ENCODE peak calls at places on chromosomes 6 and 20, in six cellular contexts. N is A549, W is spleen, T is IMR-90, X is ascending aorta, G is hepatocyte. J is an unnamed sample.

GRCh38 chr20:41213150-41213820 is 75.9 kb downstream of the PLCG1 start:
- DNase-seq in N (no peak), W (no peak), T (peak; percentile 48), X (no peak), G (no peak), J (no peak)

GRCh38 chr6:41784581-41785171 is 2.8 kb upstream of the TOMM6 start:
- DNase-seq in N (no peak), W (no peak), T (no peak), X (no peak), G (no peak), J (peak; percentile 49)

GRCh38 chr6:144296973-144297372 is 11.8 kb downstream of the UTRN start:
- DNase-seq in N (no peak), W (no peak), T (no peak), X (no peak), G (no peak), J (no peak)

GRCh38 chr6:30542915-30543314 is 13.4 kb downstream of the GNL1 start:
- DNase-seq in N (no peak), W (no peak), T (peak; percentile 63), X (peak; percentile 45), G (no peak), J (peak; percentile 13)

GRCh38 chr20:48722002-48722731 is 105.6 kb downstream of the PREX1 start:
- DNase-seq in N (no peak), W (peak; percentile 83), T (peak; percentile 32), X (peak; percentile 93), G (no peak), J (peak; percentile 92)

GRCh38 chr6:64904616-64905015 is 802.4 kb downstream of the EYS start:
- DNase-seq in N (no peak), W (no peak), T (no peak), X (no peak), G (no peak), J (no peak)

GRCh38 chr6:166006593-166007301 is 160.9 kb downstream of the TBXT start:
- DNase-seq in N (peak; percentile 88), W (no peak), T (peak; percentile 89), X (no peak), G (no peak), J (peak; percentile 31)

GRCh38 chr20:11958852-11959251 is 41.2 kb downstream of the BTBD3 start:
- DNase-seq in N (no peak), W (no peak), T (no peak), X (no peak), G (no peak), J (peak; percentile 41)

GRCh38 chr20:59032023-59032712 is at the start of gene ATP5F1E:
- DNase-seq in N (peak; percentile 94), W (peak; percentile 98), T (peak; percentile 89), X (peak; percentile 98), G (peak; percentile 98), J (peak; percentile 97)

GRCh38 chr20:59033616-59034165 is 1.6 kb upstream of the ATP5F1E start:
- DNase-seq in N (no peak), W (no peak), T (no peak), X (no peak), G (no peak), J (no peak)

GRCh38 chr20:59031326-59032022 is 661 bp downstream of the ATP5F1E start:
- DNase-seq in N (no peak), W (no peak), T (no peak), X (no peak), G (no peak), J (peak; percentile 10)

GRCh38 chr20:59033093-59033492 is 958 bp upstream of the ATP5F1E start:
- DNase-seq in N (no peak), W (no peak), T (no peak), X (no peak), G (no peak), J (no peak)

DNA sequence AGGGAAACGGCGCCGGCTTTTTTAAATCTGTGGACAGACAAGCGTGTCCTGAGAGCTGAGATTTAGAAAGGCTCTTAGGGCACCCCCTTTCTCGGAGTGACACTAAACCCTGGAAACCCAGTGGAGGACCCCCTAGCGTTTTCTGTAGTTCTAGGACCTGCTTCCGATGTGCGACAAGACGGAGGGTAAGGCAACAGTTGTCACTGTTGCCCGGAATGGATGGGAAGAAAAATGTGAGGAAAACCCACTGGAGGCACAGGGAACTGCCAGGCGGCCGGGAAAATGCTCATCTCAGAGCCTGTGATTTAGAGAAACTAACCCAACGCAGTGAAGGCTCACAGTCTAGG is 551 bp upstream of the ATP5F1E start:
- DNase-seq in N (no peak), W (no peak), T (peak; percentile 27), X (no peak), G (peak; percentile 62), J (peak; percentile 42)
- H3K4me1 ChIP-seq in N (peaks cover 37% of the 10 kb centered on the region), W (peaks cover 31% of the 10 kb centered on the region), T (peaks cover 6% of the 10 kb centered on the region), X (no peaks in the 10 kb centered on the region), G (peaks cover 27% of the 10 kb centered on the region), J (peaks cover 24% of the 10 kb centered on the region)

DNA sequence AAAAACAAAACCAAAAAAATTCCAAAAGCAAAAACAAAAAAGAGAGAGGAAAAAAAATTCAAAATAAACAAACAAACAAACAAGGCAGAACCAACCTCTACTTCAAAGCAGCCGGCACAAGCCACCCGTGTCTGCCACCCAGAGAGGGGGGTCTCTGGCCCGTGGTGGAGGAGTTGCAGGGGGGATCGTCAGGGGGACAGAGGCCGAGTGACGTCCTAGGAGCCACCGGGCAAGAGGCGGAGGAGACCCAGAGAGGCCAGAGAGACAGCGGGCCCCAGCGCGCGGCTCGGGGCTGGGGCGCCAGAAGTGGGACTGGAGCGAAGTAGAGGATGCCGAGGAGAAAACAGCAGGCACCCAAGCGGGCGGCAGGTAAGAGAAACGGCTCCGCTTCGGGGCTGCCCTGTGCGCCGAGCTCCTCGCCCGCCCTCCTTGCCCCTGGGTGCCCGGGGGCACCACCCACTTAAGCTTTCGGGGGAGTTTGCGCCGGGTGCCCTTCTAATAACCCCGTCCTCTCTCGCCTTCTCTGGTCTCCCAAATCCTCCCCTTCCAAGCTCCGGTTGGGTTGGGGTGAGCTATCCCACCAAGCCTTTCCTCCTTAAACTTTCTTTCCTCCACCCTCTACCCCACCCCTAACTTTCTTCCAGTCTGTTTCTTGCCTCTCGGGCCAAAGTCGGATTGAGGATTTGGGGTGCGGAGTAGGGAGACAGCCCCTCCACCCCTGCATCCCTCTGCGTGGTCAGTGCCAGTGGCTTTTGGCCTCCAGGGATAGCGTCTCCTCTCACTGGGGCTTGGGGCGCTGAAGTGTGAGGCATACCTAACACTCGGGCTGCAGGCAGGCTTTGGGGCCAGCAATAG is 1.0 kb downstream of the TSHZ2 start:
- DNase-seq in N (no peak), W (no peak), T (no peak), X (no peak), G (peak; percentile 40), J (peak; percentile 12)
- H3K4me3 ChIP-seq in N (peak overlapping the region; percentile 44), W (peak overlapping the region; percentile 39), T (peak overlapping the region; percentile 21), X (peak overlapping the region; percentile 44), G (peak overlapping the region; percentile 80), J (peak overlapping the region; percentile 93)

DNA sequence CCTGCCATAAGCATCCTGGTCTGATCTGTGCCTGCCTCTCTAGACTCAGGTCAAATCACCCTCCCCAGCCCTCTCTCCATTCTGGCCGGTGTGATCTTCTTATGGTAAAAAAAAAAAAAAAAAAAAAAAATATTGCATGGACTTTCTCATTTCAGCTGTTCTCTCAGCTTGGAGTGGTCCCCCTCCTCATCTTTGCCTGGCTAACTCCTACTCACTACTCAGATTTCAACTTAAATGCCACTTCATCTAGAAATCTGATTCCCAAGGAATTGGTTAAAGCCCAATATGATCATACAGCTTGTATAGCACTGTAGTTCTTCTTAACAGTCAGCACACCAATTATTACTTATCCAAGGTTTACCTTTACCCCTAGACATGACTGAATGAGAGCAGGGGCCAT is 105.9 kb upstream of the CARMIL1 start:
- DNase-seq in N (no peak), W (no peak), T (peak; percentile 27), X (no peak), G (no peak), J (no peak)
- TF ChIP-seq CTCF in N (no peak), W (no peak), T (no peak), X (no peak), G (no peak), J (no peak)

DNA sequence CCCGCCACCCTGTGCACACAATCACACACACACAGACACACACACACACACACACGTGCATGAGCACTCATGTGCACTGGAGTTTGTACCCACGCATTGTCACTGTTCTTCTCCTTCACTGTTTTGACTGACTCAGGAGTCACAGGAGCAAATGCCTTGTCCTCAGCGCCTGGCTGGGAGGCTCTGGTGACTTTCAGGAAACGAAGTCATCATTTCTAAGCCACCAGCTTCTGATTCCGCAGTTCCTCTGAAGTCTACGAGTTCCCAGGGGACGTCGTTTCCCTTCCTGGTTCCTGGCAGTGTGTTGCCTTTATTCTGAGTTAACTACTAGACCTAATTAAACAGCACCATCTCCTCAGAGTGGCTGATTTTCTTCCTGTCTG is 82.1 kb upstream of the PMEPA1 start:
- DNase-seq in N (no peak), W (peak; percentile 32), T (no peak), X (no peak), G (no peak), J (no peak)
- H3K4me1 ChIP-seq in N (peaks cover 20% of the 10 kb centered on the region), W (no peaks in the 10 kb centered on the region), T (no peaks in the 10 kb centered on the region), X (no peaks in the 10 kb centered on the region), G (no peaks in the 10 kb centered on the region), J (no peaks in the 10 kb centered on the region)

GRCh38 chr6:111737065-111737521 is 131.4 kb upstream of the TRAF3IP2 start:
- DNase-seq in N (no peak), W (no peak), T (peak; percentile 70), X (no peak), G (no peak), J (peak; percentile 35)
- H3K4me3 ChIP-seq in N (no peak overlapping the region), W (no peak overlapping the region), T (no peak overlapping the region), X (no peak overlapping the region), G (no peak overlapping the region), J (no peak overlapping the region)

DNA sequence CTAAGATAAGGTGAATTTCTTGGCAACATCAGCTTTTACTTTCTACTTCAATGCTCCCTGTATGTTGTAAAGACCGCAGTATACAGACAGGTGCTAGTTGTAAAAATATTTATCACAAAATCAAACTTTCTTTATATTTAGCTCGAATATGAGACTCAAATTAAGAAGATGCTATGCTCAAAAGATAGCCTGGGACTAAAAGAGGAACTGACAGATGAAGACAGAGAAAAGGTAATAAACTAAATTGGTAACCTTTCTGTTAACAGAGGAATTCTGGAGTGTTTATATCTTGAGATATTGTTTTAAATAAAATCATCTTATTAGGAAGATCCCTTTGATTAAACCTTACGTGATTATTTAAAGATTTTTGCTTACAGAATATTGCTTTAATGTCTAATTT is 19.5 kb downstream of the KIZ start:
- DNase-seq in N (no peak), W (no peak), T (no peak), X (no peak), G (no peak), J (no peak)
- TF ChIP-seq CTCF in N (no peak), W (no peak), T (no peak), X (no peak), G (no peak), J (no peak)